ENCODE peak calls at places on chromosomes 5 and 9, in five cellular contexts. One of them, this sample, is unnamed.

GRCh38 chr5:51373880-51374523 is 9.2 kb upstream of the ISL1 start:
- DNase-seq in sciatic nerve: no peak
- DNase-seq in kidney epithelial cell: no peak
- DNase-seq in posterior cingulate gyrus: no peak
- DNase-seq in HEK293T: no peak
- DNase-seq in this sample: no peak

GRCh38 chr9:34891386-34891785 is 66.7 kb upstream of the PHF24 start:
- DNase-seq in sciatic nerve: no peak
- DNase-seq in kidney epithelial cell: no peak
- DNase-seq in posterior cingulate gyrus: no peak
- DNase-seq in HEK293T: no peak
- DNase-seq in this sample: no peak

GRCh38 chr5:109694451-109694891 is 4.7 kb downstream of the MAN2A1 start:
- DNase-seq in sciatic nerve: no peak
- DNase-seq in kidney epithelial cell: no peak
- DNase-seq in posterior cingulate gyrus: no peak
- DNase-seq in HEK293T: no peak
- DNase-seq in this sample: no peak

GRCh38 chr5:11709021-11709420 is 195.2 kb downstream of the CTNND2 start:
- DNase-seq in sciatic nerve: no peak
- DNase-seq in kidney epithelial cell: no peak
- DNase-seq in posterior cingulate gyrus: no peak
- DNase-seq in HEK293T: no peak
- DNase-seq in this sample: no peak

GRCh38 chr9:38338359-38339014 is 54.0 kb upstream of the ALDH1B1 start:
- DNase-seq in sciatic nerve: no peak
- DNase-seq in kidney epithelial cell: no peak
- DNase-seq in posterior cingulate gyrus: no peak
- DNase-seq in HEK293T: no peak
- DNase-seq in this sample: no peak

GRCh38 chr5:58459276-58459859 is 518 bp downstream of the PLK2 start:
- DNase-seq in sciatic nerve: no peak
- DNase-seq in kidney epithelial cell: no peak
- DNase-seq in posterior cingulate gyrus: peak
- DNase-seq in HEK293T: peak
- DNase-seq in this sample: no peak

GRCh38 chr5:27944471-27944870 is 906.1 kb upstream of the CDH9 start:
- DNase-seq in sciatic nerve: no peak
- DNase-seq in kidney epithelial cell: no peak
- DNase-seq in posterior cingulate gyrus: no peak
- DNase-seq in HEK293T: no peak
- DNase-seq in this sample: no peak

GRCh38 chr5:67680109-67680508 is 483.5 kb upstream of the CD180 start:
- DNase-seq in sciatic nerve: no peak
- DNase-seq in kidney epithelial cell: no peak
- DNase-seq in posterior cingulate gyrus: no peak
- DNase-seq in HEK293T: no peak
- DNase-seq in this sample: no peak

GRCh38 chr5:40688127-40688756 is 8.5 kb downstream of the PTGER4 start:
- DNase-seq in sciatic nerve: peak
- DNase-seq in kidney epithelial cell: no peak
- DNase-seq in posterior cingulate gyrus: peak
- DNase-seq in HEK293T: peak
- DNase-seq in this sample: peak

GRCh38 chr5:39194466-39195136 is 24.8 kb downstream of the FYB1 start:
- DNase-seq in sciatic nerve: no peak
- DNase-seq in kidney epithelial cell: no peak
- DNase-seq in posterior cingulate gyrus: no peak
- DNase-seq in HEK293T: no peak
- DNase-seq in this sample: peak

GRCh38 chr5:131068893-131069643 is 96.0 kb downstream of the HINT1 start:
- DNase-seq in sciatic nerve: no peak
- DNase-seq in kidney epithelial cell: no peak
- DNase-seq in posterior cingulate gyrus: no peak
- DNase-seq in HEK293T: no peak
- DNase-seq in this sample: no peak

GRCh38 chr5:122967625-122968024 is 68.9 kb downstream of the PPIC start:
- DNase-seq in sciatic nerve: no peak
- DNase-seq in kidney epithelial cell: peak
- DNase-seq in posterior cingulate gyrus: no peak
- DNase-seq in HEK293T: no peak
- DNase-seq in this sample: no peak

GRCh38 chr9:20603524-20604268 is 18.6 kb downstream of the MLLT3 start:
- DNase-seq in sciatic nerve: no peak
- DNase-seq in kidney epithelial cell: no peak
- DNase-seq in posterior cingulate gyrus: no peak
- DNase-seq in HEK293T: no peak
- DNase-seq in this sample: no peak

GRCh38 chr9:132723809-132724208 is 53.5 kb downstream of the GTF3C4 start:
- DNase-seq in sciatic nerve: no peak
- DNase-seq in kidney epithelial cell: no peak
- DNase-seq in posterior cingulate gyrus: no peak
- DNase-seq in HEK293T: no peak
- DNase-seq in this sample: no peak

GRCh38 chr5:11293523-11293922 is 532.5 kb upstream of the DAP start:
- DNase-seq in sciatic nerve: no peak
- DNase-seq in kidney epithelial cell: no peak
- DNase-seq in posterior cingulate gyrus: no peak
- DNase-seq in HEK293T: no peak
- DNase-seq in this sample: no peak

GRCh38 chr5:55345327-55345726 is 37.5 kb downstream of the MTREX start:
- DNase-seq in sciatic nerve: no peak
- DNase-seq in kidney epithelial cell: no peak
- DNase-seq in posterior cingulate gyrus: no peak
- DNase-seq in HEK293T: no peak
- DNase-seq in this sample: peak

GRCh38 chr5:131384181-131384580 is 120.3 kb downstream of the CDC42SE2 start:
- DNase-seq in sciatic nerve: no peak
- DNase-seq in kidney epithelial cell: no peak
- DNase-seq in posterior cingulate gyrus: no peak
- DNase-seq in HEK293T: no peak
- DNase-seq in this sample: no peak

GRCh38 chr5:108278285-108279240 is 103.3 kb downstream of the FBXL17 start:
- DNase-seq in sciatic nerve: no peak
- DNase-seq in kidney epithelial cell: no peak
- DNase-seq in posterior cingulate gyrus: peak
- DNase-seq in HEK293T: no peak
- DNase-seq in this sample: no peak

GRCh38 chr9:83355024-83355444 is 183.2 kb downstream of the FRMD3 start:
- DNase-seq in sciatic nerve: no peak
- DNase-seq in kidney epithelial cell: no peak
- DNase-seq in posterior cingulate gyrus: no peak
- DNase-seq in HEK293T: no peak
- DNase-seq in this sample: peak

GRCh38 chr5:14807471-14807870 is 64.1 kb downstream of the ANKH start:
- DNase-seq in sciatic nerve: no peak
- DNase-seq in kidney epithelial cell: no peak
- DNase-seq in posterior cingulate gyrus: no peak
- DNase-seq in HEK293T: no peak
- DNase-seq in this sample: no peak

GRCh38 chr9:35611230-35611797 is 6.3 kb downstream of the TESK1 start:
- DNase-seq in sciatic nerve: no peak
- DNase-seq in kidney epithelial cell: no peak
- DNase-seq in posterior cingulate gyrus: peak
- DNase-seq in HEK293T: peak
- DNase-seq in this sample: peak

GRCh38 chr9:129776938-129777768 is 24.3 kb upstream of the PTGES start:
- DNase-seq in sciatic nerve: peak
- DNase-seq in kidney epithelial cell: peak
- DNase-seq in posterior cingulate gyrus: peak
- DNase-seq in HEK293T: peak
- DNase-seq in this sample: no peak

GRCh38 chr9:130498298-130498917 is 53.6 kb downstream of the ASS1 start:
- DNase-seq in sciatic nerve: no peak
- DNase-seq in kidney epithelial cell: no peak
- DNase-seq in posterior cingulate gyrus: no peak
- DNase-seq in HEK293T: no peak
- DNase-seq in this sample: no peak

GRCh38 chr9:100449420-100449819 is 22.5 kb downstream of the MSANTD3 start:
- DNase-seq in sciatic nerve: no peak
- DNase-seq in kidney epithelial cell: no peak
- DNase-seq in posterior cingulate gyrus: no peak
- DNase-seq in HEK293T: no peak
- DNase-seq in this sample: no peak

GRCh38 chr5:73116506-73116905 is 3.9 kb upstream of the TMEM171 start:
- DNase-seq in sciatic nerve: no peak
- DNase-seq in kidney epithelial cell: no peak
- DNase-seq in posterior cingulate gyrus: no peak
- DNase-seq in HEK293T: no peak
- DNase-seq in this sample: no peak

GRCh38 chr5:151183451-151184245 is 26.1 kb upstream of the ANXA6 start:
- DNase-seq in sciatic nerve: no peak
- DNase-seq in kidney epithelial cell: no peak
- DNase-seq in posterior cingulate gyrus: no peak
- DNase-seq in HEK293T: peak
- DNase-seq in this sample: no peak

GRCh38 chr9:21970800-21971620 is 23.2 kb downstream of the CDKN2A start:
- DNase-seq in sciatic nerve: no peak
- DNase-seq in kidney epithelial cell: no peak
- DNase-seq in posterior cingulate gyrus: no peak
- DNase-seq in HEK293T: no peak
- DNase-seq in this sample: no peak

GRCh38 chr9:128344931-128345605 is 4.7 kb downstream of the SLC27A4 start:
- DNase-seq in sciatic nerve: no peak
- DNase-seq in kidney epithelial cell: no peak
- DNase-seq in posterior cingulate gyrus: no peak
- DNase-seq in HEK293T: no peak
- DNase-seq in this sample: no peak

GRCh38 chr5:136193396-136193935 is 504 bp upstream of the SMIM32 start:
- DNase-seq in sciatic nerve: no peak
- DNase-seq in kidney epithelial cell: no peak
- DNase-seq in posterior cingulate gyrus: no peak
- DNase-seq in HEK293T: no peak
- DNase-seq in this sample: no peak

GRCh38 chr9:133677126-133678010 is 41.2 kb downstream of the DBH start:
- DNase-seq in sciatic nerve: no peak
- DNase-seq in kidney epithelial cell: no peak
- DNase-seq in posterior cingulate gyrus: peak
- DNase-seq in HEK293T: no peak
- DNase-seq in this sample: no peak

GRCh38 chr5:142016576-142016975 is 3.7 kb upstream of the GNPDA1 start:
- DNase-seq in sciatic nerve: no peak
- DNase-seq in kidney epithelial cell: no peak
- DNase-seq in posterior cingulate gyrus: no peak
- DNase-seq in HEK293T: no peak
- DNase-seq in this sample: no peak

GRCh38 chr5:169778622-169779596 is 141.8 kb downstream of the DOCK2 start:
- DNase-seq in sciatic nerve: no peak
- DNase-seq in kidney epithelial cell: no peak
- DNase-seq in posterior cingulate gyrus: no peak
- DNase-seq in HEK293T: no peak
- DNase-seq in this sample: no peak

GRCh38 chr9:88748566-88749238 is 213.7 kb downstream of the NXNL2 start:
- DNase-seq in sciatic nerve: peak
- DNase-seq in kidney epithelial cell: no peak
- DNase-seq in posterior cingulate gyrus: no peak
- DNase-seq in HEK293T: no peak
- DNase-seq in this sample: no peak

GRCh38 chr9:37925786-37926736 is 22.1 kb upstream of the SLC25A51 start:
- DNase-seq in sciatic nerve: no peak
- DNase-seq in kidney epithelial cell: no peak
- DNase-seq in posterior cingulate gyrus: peak
- DNase-seq in HEK293T: no peak
- DNase-seq in this sample: no peak

This sample was measured in HuH-7.